ENCODE peak calls at places on chromosomes 11 and 22, in six cellular contexts. One of them, this sample, is unnamed.

GRCh38 chr11:7672276-7672959 is 882 bp downstream of the CYB5R2 start:
- DNase-seq in HAP-1: no peak
- DNase-seq in Peyer's patch: peak
- DNase-seq in AG04450: no peak
- DNase-seq in heart right ventricle: no peak
- DNase-seq in transverse colon: no peak
- DNase-seq in this sample: no peak

GRCh38 chr11:65491614-65492386 is 7.0 kb upstream of the MALAT1 start:
- DNase-seq in AG04450: no peak
- DNase-seq in Peyer's patch: no peak
- DNase-seq in transverse colon: peak
- DNase-seq in heart right ventricle: peak
- DNase-seq in HAP-1: peak
- DNase-seq in this sample: peak

GRCh38 chr22:22721681-22722309 is 77.4 kb downstream of the GGTLC2 start:
- DNase-seq in heart right ventricle: no peak
- DNase-seq in AG04450: no peak
- DNase-seq in Peyer's patch: peak
- DNase-seq in HAP-1: no peak
- DNase-seq in transverse colon: no peak
- DNase-seq in this sample: no peak

GRCh38 chr11:4644233-4644632 is 451 bp downstream of the OR51E1 start:
- DNase-seq in HAP-1: no peak
- DNase-seq in heart right ventricle: no peak
- DNase-seq in AG04450: no peak
- DNase-seq in Peyer's patch: no peak
- DNase-seq in transverse colon: no peak
- DNase-seq in this sample: no peak

GRCh38 chr22:49670610-49671330 is 156.9 kb downstream of the BRD1 start:
- DNase-seq in heart right ventricle: peak
- DNase-seq in transverse colon: peak
- DNase-seq in AG04450: no peak
- DNase-seq in Peyer's patch: no peak
- DNase-seq in HAP-1: peak
- DNase-seq in this sample: no peak

GRCh38 chr11:533586-534196 is 1.7 kb downstream of the HRAS start:
- DNase-seq in AG04450: no peak
- DNase-seq in transverse colon: no peak
- DNase-seq in Peyer's patch: no peak
- DNase-seq in HAP-1: no peak
- DNase-seq in heart right ventricle: no peak
- DNase-seq in this sample: no peak

GRCh38 chr22:42978453-42979103 is 36.4 kb downstream of the PACSIN2 start:
- DNase-seq in AG04450: no peak
- DNase-seq in HAP-1: no peak
- DNase-seq in transverse colon: no peak
- DNase-seq in Peyer's patch: no peak
- DNase-seq in heart right ventricle: peak
- DNase-seq in this sample: no peak

GRCh38 chr22:44648085-44648820 is 53.8 kb upstream of the PRR5 start:
- DNase-seq in transverse colon: no peak
- DNase-seq in Peyer's patch: no peak
- DNase-seq in HAP-1: no peak
- DNase-seq in AG04450: no peak
- DNase-seq in heart right ventricle: no peak
- DNase-seq in this sample: no peak

GRCh38 chr11:71998649-71999310 is at the start of gene IL18BP:
- DNase-seq in transverse colon: peak
- DNase-seq in Peyer's patch: peak
- DNase-seq in HAP-1: no peak
- DNase-seq in AG04450: no peak
- DNase-seq in heart right ventricle: peak
- DNase-seq in this sample: no peak

GRCh38 chr11:28536504-28537267 is 428.5 kb downstream of the METTL15 start:
- DNase-seq in Peyer's patch: no peak
- DNase-seq in AG04450: no peak
- DNase-seq in HAP-1: no peak
- DNase-seq in transverse colon: no peak
- DNase-seq in heart right ventricle: no peak
- DNase-seq in this sample: no peak

GRCh38 chr11:112963368-112963955 is 2.2 kb downstream of the NCAM1 start:
- DNase-seq in transverse colon: no peak
- DNase-seq in HAP-1: no peak
- DNase-seq in AG04450: no peak
- DNase-seq in heart right ventricle: no peak
- DNase-seq in Peyer's patch: no peak
- DNase-seq in this sample: no peak

GRCh38 chr22:27247691-27248434 is 553.7 kb downstream of the MN1 start:
- DNase-seq in heart right ventricle: peak
- DNase-seq in Peyer's patch: no peak
- DNase-seq in AG04450: no peak
- DNase-seq in HAP-1: no peak
- DNase-seq in transverse colon: no peak
- DNase-seq in this sample: peak

DNA sequence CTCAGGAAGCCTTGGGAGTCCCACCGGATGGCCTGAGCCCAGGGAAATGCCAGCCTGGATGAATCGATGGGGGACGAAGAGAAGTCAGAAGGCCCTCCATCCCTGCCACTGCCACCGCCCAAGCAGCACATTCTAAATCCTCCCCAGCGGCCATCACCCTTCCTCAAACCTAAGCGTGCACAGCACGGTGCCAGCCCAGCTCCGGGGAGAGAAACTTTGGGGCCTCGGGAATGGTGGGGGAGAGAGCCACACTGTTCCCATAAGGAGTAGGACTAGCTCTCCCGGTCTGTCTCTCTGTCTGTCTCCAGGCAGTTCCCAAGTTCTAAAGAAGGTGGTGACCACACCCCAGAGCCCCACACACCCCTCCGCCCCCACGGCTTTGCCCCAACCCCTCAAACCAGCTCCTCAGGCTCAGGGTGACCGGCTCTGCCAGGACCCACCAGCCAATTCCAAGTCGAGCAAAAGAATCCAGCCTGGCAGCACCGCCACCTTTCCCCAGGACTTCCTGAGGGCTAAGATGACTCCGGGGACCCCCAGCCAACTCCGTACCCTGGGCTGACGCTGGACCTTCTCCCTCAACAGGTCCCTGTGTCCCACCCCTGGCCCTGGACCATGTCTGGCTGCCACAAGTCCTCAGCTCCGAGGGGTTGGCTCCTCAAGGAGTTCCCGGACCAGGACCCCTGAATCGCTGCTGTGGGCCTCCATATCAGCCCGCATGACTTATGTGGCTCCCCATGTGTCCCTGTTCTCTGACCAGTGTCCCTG is 2.7 kb downstream of the AHNAK start:
- DNase-seq in Peyer's patch: no peak
- DNase-seq in transverse colon: no peak
- DNase-seq in AG04450: no peak
- DNase-seq in HAP-1: peak
- DNase-seq in heart right ventricle: no peak
- DNase-seq in this sample: no peak
- H3K4me3 ChIP-seq in Peyer's patch: peak
- H3K4me3 ChIP-seq in transverse colon: peak
- H3K4me3 ChIP-seq in AG04450: peak
- H3K4me3 ChIP-seq in HAP-1: peak
- H3K4me3 ChIP-seq in heart right ventricle: peak
- H3K4me3 ChIP-seq in this sample: peak

DNA sequence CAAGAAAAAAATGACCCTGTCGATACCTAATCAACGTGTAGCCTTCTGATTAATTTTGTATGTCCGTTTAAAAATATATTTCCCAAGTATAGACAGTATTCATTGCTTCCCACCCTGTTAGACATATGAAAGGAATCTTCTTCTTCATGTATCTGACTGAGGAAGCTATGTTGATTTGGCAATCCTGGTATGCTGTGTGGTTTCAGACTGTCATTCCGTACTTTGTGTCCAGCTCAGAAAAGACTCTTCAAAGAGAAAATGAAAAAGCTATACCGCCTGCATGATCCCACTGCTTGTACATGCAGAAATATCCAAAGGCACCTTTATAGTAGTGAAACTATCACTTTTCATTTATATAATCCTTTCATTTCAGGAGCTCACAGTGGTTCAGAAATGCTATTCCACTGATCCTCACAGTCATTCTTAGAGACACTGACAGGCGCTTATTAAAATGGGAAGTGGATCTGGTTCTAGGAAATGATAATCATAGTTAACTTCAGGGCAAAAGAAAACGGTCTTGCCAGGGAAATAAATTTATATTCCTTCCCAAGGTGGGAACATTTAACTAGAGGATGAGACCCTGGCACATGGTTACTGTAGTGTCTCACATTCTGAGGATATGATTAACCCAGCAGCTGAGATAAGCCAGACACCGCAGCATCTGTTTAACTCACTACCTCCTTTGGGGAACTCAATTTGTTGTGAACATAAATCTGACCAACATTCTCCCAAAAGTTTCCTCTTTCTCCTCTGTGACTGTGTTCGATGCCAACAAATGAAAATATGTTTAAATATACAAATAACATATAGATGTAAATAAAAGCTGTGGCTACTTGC is 599.2 kb upstream of the LUZP2 start:
- DNase-seq in AG04450: peak
- DNase-seq in Peyer's patch: no peak
- DNase-seq in heart right ventricle: no peak
- DNase-seq in transverse colon: no peak
- DNase-seq in HAP-1: no peak
- DNase-seq in this sample: no peak
- H3K4me3 ChIP-seq in AG04450: peak
- H3K4me3 ChIP-seq in Peyer's patch: no peak
- H3K4me3 ChIP-seq in heart right ventricle: no peak
- H3K4me3 ChIP-seq in transverse colon: no peak
- H3K4me3 ChIP-seq in HAP-1: no peak
- H3K4me3 ChIP-seq in this sample: no peak

DNA sequence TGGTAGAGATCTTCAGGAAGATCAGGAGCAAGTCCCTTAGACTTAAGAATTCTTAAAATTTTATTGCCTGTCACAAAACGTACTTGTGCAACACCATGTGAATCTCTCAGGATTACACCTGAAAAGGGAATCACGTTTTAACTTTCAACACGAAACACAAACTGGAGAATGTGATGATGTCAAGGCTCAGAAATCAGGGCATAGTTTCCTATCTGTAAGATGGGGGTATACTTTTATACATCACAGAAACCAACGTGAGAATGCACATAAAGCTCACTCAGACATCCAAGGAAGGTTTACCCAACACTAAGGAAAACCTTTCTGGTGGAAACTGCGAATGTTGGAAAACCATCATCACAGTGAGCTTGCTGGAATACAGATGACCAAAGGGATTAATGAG is 2.0 kb downstream of the RPS13 start:
- DNase-seq in HAP-1: no peak
- DNase-seq in Peyer's patch: no peak
- DNase-seq in heart right ventricle: no peak
- DNase-seq in AG04450: no peak
- DNase-seq in transverse colon: no peak
- DNase-seq in this sample: no peak
- H3K4me3 ChIP-seq in HAP-1: peak
- H3K4me3 ChIP-seq in Peyer's patch: no peak
- H3K4me3 ChIP-seq in heart right ventricle: no peak
- H3K4me3 ChIP-seq in AG04450: peak
- H3K4me3 ChIP-seq in transverse colon: no peak
- H3K4me3 ChIP-seq in this sample: no peak

GRCh38 chr11:76767659-76768058 is 15.5 kb upstream of the TSKU start:
- DNase-seq in AG04450: no peak
- DNase-seq in Peyer's patch: no peak
- DNase-seq in HAP-1: no peak
- DNase-seq in heart right ventricle: no peak
- DNase-seq in transverse colon: no peak
- DNase-seq in this sample: no peak
- H3K4me3 ChIP-seq in AG04450: no peak
- H3K4me3 ChIP-seq in Peyer's patch: peak
- H3K4me3 ChIP-seq in HAP-1: no peak
- H3K4me3 ChIP-seq in heart right ventricle: no peak
- H3K4me3 ChIP-seq in transverse colon: no peak
- H3K4me3 ChIP-seq in this sample: no peak

GRCh38 chr11:88507771-88508557 is 170.4 kb upstream of the CTSC start:
- DNase-seq in Peyer's patch: no peak
- DNase-seq in transverse colon: no peak
- DNase-seq in HAP-1: no peak
- DNase-seq in heart right ventricle: no peak
- DNase-seq in AG04450: no peak
- DNase-seq in this sample: no peak
- H3K4me3 ChIP-seq in Peyer's patch: peak
- H3K4me3 ChIP-seq in transverse colon: no peak
- H3K4me3 ChIP-seq in HAP-1: no peak
- H3K4me3 ChIP-seq in heart right ventricle: peak
- H3K4me3 ChIP-seq in AG04450: no peak
- H3K4me3 ChIP-seq in this sample: peak

GRCh38 chr22:20354238-20354975 is 34.5 kb upstream of the DGCR6L start:
- DNase-seq in AG04450: no peak
- DNase-seq in Peyer's patch: no peak
- DNase-seq in HAP-1: no peak
- DNase-seq in transverse colon: no peak
- DNase-seq in heart right ventricle: no peak
- DNase-seq in this sample: no peak
- H3K4me3 ChIP-seq in AG04450: no peak
- H3K4me3 ChIP-seq in Peyer's patch: no peak
- H3K4me3 ChIP-seq in HAP-1: no peak
- H3K4me3 ChIP-seq in transverse colon: no peak
- H3K4me3 ChIP-seq in heart right ventricle: no peak
- H3K4me3 ChIP-seq in this sample: no peak

GRCh38 chr11:66720223-66720898 is 8.7 kb downstream of the SPTBN2 start:
- DNase-seq in Peyer's patch: no peak
- DNase-seq in transverse colon: peak
- DNase-seq in AG04450: no peak
- DNase-seq in HAP-1: no peak
- DNase-seq in heart right ventricle: no peak
- DNase-seq in this sample: no peak

GRCh38 chr11:66720899-66721470 is 8.0 kb downstream of the SPTBN2 start:
- DNase-seq in transverse colon: no peak
- DNase-seq in heart right ventricle: no peak
- DNase-seq in AG04450: no peak
- DNase-seq in Peyer's patch: no peak
- DNase-seq in HAP-1: no peak
- DNase-seq in this sample: no peak

GRCh38 chr11:66717925-66718319 is 11.1 kb downstream of the SPTBN2 start:
- DNase-seq in Peyer's patch: no peak
- DNase-seq in AG04450: no peak
- DNase-seq in transverse colon: no peak
- DNase-seq in heart right ventricle: no peak
- DNase-seq in HAP-1: no peak
- DNase-seq in this sample: no peak

GRCh38 chr11:66719111-66719872 is 9.7 kb downstream of the SPTBN2 start:
- DNase-seq in AG04450: no peak
- DNase-seq in transverse colon: no peak
- DNase-seq in HAP-1: no peak
- DNase-seq in heart right ventricle: no peak
- DNase-seq in Peyer's patch: no peak
- DNase-seq in this sample: no peak

GRCh38 chr11:66718320-66718971 is 10.6 kb downstream of the SPTBN2 start:
- DNase-seq in Peyer's patch: no peak
- DNase-seq in HAP-1: no peak
- DNase-seq in heart right ventricle: no peak
- DNase-seq in transverse colon: peak
- DNase-seq in AG04450: no peak
- DNase-seq in this sample: no peak
- H3K4me3 ChIP-seq in Peyer's patch: peak
- H3K4me3 ChIP-seq in HAP-1: no peak
- H3K4me3 ChIP-seq in heart right ventricle: no peak
- H3K4me3 ChIP-seq in transverse colon: no peak
- H3K4me3 ChIP-seq in AG04450: no peak
- H3K4me3 ChIP-seq in this sample: no peak

This sample was measured in ascending aorta.